ENCODE peak calls at places on chromosome 7, in seven cellular contexts. One of them, this sample, is unnamed.

GRCh38 chr7:3082831-3083230 is 39.2 kb upstream of the CARD11 start:
- DNase-seq in CD8-positive, alpha-beta T cell: no peak
- DNase-seq in BJ: no peak
- DNase-seq in left ventricle myocardium inferior: no peak
- DNase-seq in H7: peak; percentile 52
- DNase-seq in psoas muscle: no peak
- DNase-seq in colonic mucosa: no peak
- DNase-seq in this sample: no peak

GRCh38 chr7:117750612-117751563 is 122.4 kb downstream of the CTTNBP2 start:
- DNase-seq in H7: no peak
- DNase-seq in BJ: no peak
- DNase-seq in colonic mucosa: no peak
- DNase-seq in left ventricle myocardium inferior: no peak
- DNase-seq in psoas muscle: no peak
- DNase-seq in CD8-positive, alpha-beta T cell: no peak
- DNase-seq in this sample: no peak

GRCh38 chr7:137919987-137920386 is 73.2 kb upstream of the DGKI start:
- DNase-seq in left ventricle myocardium inferior: no peak
- DNase-seq in CD8-positive, alpha-beta T cell: no peak
- DNase-seq in BJ: no peak
- DNase-seq in psoas muscle: no peak
- DNase-seq in H7: peak; percentile 52
- DNase-seq in colonic mucosa: no peak
- DNase-seq in this sample: no peak

GRCh38 chr7:134890246-134891240 is 95.8 kb upstream of the AGBL3 start:
- DNase-seq in H7: no peak
- DNase-seq in CD8-positive, alpha-beta T cell: no peak
- DNase-seq in psoas muscle: no peak
- DNase-seq in left ventricle myocardium inferior: peak; percentile 42
- DNase-seq in BJ: no peak
- DNase-seq in colonic mucosa: no peak
- DNase-seq in this sample: peak; percentile 50

GRCh38 chr7:47336178-47337020 is 245.5 kb downstream of the TNS3 start:
- DNase-seq in left ventricle myocardium inferior: peak; percentile 61
- DNase-seq in CD8-positive, alpha-beta T cell: no peak
- DNase-seq in BJ: no peak
- DNase-seq in colonic mucosa: no peak
- DNase-seq in psoas muscle: peak; percentile 58
- DNase-seq in H7: no peak
- DNase-seq in this sample: no peak

GRCh38 chr7:137992738-137993394 is 9.0 kb downstream of the CREB3L2 start:
- DNase-seq in colonic mucosa: no peak
- DNase-seq in left ventricle myocardium inferior: peak; percentile 59
- DNase-seq in psoas muscle: peak; percentile 77
- DNase-seq in H7: no peak
- DNase-seq in BJ: peak; percentile 99
- DNase-seq in CD8-positive, alpha-beta T cell: no peak
- DNase-seq in this sample: peak; percentile 35

GRCh38 chr7:85829817-85830432 is 643.1 kb upstream of the SEMA3D start:
- DNase-seq in colonic mucosa: no peak
- DNase-seq in left ventricle myocardium inferior: no peak
- DNase-seq in CD8-positive, alpha-beta T cell: no peak
- DNase-seq in psoas muscle: no peak
- DNase-seq in H7: no peak
- DNase-seq in BJ: no peak
- DNase-seq in this sample: no peak

GRCh38 chr7:39410582-39410981 is 155.6 kb upstream of the YAE1 start:
- DNase-seq in colonic mucosa: no peak
- DNase-seq in left ventricle myocardium inferior: no peak
- DNase-seq in H7: no peak
- DNase-seq in CD8-positive, alpha-beta T cell: no peak
- DNase-seq in BJ: no peak
- DNase-seq in psoas muscle: no peak
- DNase-seq in this sample: no peak

GRCh38 chr7:31029674-31030073 is 22.4 kb upstream of the ADCYAP1R1 start:
- DNase-seq in colonic mucosa: no peak
- DNase-seq in psoas muscle: no peak
- DNase-seq in BJ: no peak
- DNase-seq in CD8-positive, alpha-beta T cell: no peak
- DNase-seq in H7: peak; percentile 62
- DNase-seq in left ventricle myocardium inferior: no peak
- DNase-seq in this sample: no peak

GRCh38 chr7:65459438-65459837 is 85.8 kb downstream of the ZNF92 start:
- DNase-seq in H7: no peak
- DNase-seq in colonic mucosa: no peak
- DNase-seq in left ventricle myocardium inferior: no peak
- DNase-seq in CD8-positive, alpha-beta T cell: no peak
- DNase-seq in psoas muscle: no peak
- DNase-seq in BJ: no peak
- DNase-seq in this sample: no peak

GRCh38 chr7:128443817-128444216 is 11.9 kb upstream of the HILPDA start:
- DNase-seq in left ventricle myocardium inferior: no peak
- DNase-seq in colonic mucosa: peak; percentile 59
- DNase-seq in H7: no peak
- DNase-seq in CD8-positive, alpha-beta T cell: no peak
- DNase-seq in psoas muscle: no peak
- DNase-seq in BJ: no peak
- DNase-seq in this sample: no peak

DNA sequence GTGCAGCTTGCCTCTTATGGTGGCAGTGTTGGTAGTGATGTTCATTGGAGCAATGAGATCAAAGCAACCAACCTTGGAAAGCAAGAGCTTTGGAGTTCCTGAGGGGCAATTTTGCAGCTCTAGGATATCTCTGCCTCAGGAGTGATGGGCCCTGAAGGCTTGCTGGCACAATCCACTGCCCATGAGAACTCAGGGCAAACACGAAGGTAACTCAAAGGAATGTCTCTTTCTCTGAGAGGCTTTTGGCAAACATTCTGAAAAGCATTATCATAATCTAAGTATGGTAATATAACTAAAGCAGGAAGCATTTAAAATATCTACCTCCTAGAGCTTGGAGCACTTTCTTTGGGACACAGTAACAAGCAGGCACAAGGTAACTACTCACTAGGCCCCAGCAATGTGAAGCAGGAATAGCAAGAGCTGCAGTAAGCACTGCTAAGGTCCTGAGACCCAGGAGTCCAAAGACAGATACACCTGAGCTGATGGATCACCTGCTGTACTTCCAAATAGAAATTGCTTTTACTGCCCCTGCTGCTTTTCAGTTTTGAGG is 103.1 kb downstream of the NRF1 start:
- DNase-seq in colonic mucosa: no peak
- DNase-seq in psoas muscle: no peak
- DNase-seq in CD8-positive, alpha-beta T cell: no peak
- DNase-seq in BJ: no peak
- DNase-seq in left ventricle myocardium inferior: no peak
- DNase-seq in H7: no peak
- DNase-seq in this sample: no peak
- H3K36me3 ChIP-seq in colonic mucosa: no peaks in the 10 kb centered on the region
- H3K36me3 ChIP-seq in psoas muscle: peaks cover 11% of the 10 kb centered on the region
- H3K36me3 ChIP-seq in CD8-positive, alpha-beta T cell: peaks cover 61% of the 10 kb centered on the region
- H3K36me3 ChIP-seq in BJ: peaks cover 8% of the 10 kb centered on the region
- H3K36me3 ChIP-seq in left ventricle myocardium inferior: peaks cover 95% of the 10 kb centered on the region
- H3K36me3 ChIP-seq in H7: peaks cover 14% of the 10 kb centered on the region
- H3K36me3 ChIP-seq in this sample: no peaks in the 10 kb centered on the region

DNA sequence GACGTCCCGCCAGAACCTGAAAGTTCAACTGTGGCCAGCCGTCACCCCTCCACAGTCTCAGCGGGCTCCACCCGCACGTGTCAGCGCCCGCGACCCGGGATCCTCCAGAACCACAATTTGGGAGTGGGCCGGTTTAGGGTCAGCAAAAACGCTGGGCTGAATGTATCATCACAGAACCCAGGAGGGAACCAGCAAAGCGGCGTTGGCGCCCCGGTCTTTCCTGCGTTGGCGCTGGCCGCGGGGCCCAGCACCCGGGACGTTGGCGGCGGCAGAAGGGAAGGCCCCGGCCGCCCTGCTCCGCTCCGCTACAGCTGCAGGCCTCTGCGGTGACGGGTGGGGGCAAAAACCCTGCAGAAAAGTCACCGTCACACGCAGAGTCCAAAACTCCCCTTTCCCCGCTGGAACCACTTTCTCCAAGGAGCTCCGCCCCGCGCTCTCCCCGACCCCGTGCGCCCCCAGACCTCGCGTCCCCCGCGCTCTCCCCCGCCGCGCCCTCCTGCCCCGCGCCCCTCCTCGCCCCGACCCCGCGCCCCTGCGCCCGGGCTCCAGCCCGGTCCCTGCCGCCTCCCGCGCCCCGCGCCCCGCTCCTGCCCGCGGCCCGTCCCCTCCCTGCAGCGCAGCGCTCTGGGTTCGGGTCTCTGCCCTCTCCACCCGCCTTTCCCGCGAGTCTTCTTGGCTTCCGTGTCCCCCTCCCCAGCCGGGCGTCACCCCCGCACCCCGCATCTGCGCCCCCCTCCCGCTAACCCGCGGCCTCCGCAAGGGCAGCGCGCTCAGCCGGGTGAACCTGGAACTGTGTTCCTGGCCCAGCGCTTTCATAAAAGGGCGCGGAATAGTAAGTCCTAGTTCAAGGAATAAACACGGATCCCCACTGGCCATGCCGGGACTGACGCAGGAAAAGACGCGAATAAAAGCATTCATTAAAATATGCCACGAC is 24.0 kb upstream of the RNF32 start:
- DNase-seq in H7: peak; percentile 82
- DNase-seq in psoas muscle: no peak
- DNase-seq in colonic mucosa: peak; percentile 64
- DNase-seq in CD8-positive, alpha-beta T cell: no peak
- DNase-seq in BJ: no peak
- DNase-seq in left ventricle myocardium inferior: no peak
- DNase-seq in this sample: no peak
- H3K4me3 ChIP-seq in H7: peak overlapping the region; percentile 50
- H3K4me3 ChIP-seq in psoas muscle: peak overlapping the region; percentile 44
- H3K4me3 ChIP-seq in colonic mucosa: peak overlapping the region; percentile 40
- H3K4me3 ChIP-seq in CD8-positive, alpha-beta T cell: no peak overlapping the region
- H3K4me3 ChIP-seq in BJ: no peak overlapping the region
- H3K4me3 ChIP-seq in left ventricle myocardium inferior: peak overlapping the region; percentile 58
- H3K4me3 ChIP-seq in this sample: peak overlapping the region; percentile 11

GRCh38 chr7:149198161-149198816 is 2.9 kb downstream of the ZNF282 start:
- DNase-seq in psoas muscle: no peak
- DNase-seq in H7: no peak
- DNase-seq in CD8-positive, alpha-beta T cell: no peak
- DNase-seq in BJ: no peak
- DNase-seq in colonic mucosa: no peak
- DNase-seq in left ventricle myocardium inferior: no peak
- DNase-seq in this sample: no peak
- H3K36me3 ChIP-seq in psoas muscle: peaks cover 3% of the 10 kb centered on the region
- H3K36me3 ChIP-seq in H7: peaks cover 34% of the 10 kb centered on the region
- H3K36me3 ChIP-seq in CD8-positive, alpha-beta T cell: peaks cover 7% of the 10 kb centered on the region
- H3K36me3 ChIP-seq in BJ: peaks cover 15% of the 10 kb centered on the region
- H3K36me3 ChIP-seq in colonic mucosa: peaks cover 13% of the 10 kb centered on the region
- H3K36me3 ChIP-seq in left ventricle myocardium inferior: peaks cover 52% of the 10 kb centered on the region
- H3K36me3 ChIP-seq in this sample: no peaks in the 10 kb centered on the region

GRCh38 chr7:28955723-28956607 is 2.2 kb downstream of the TRIL start:
- DNase-seq in H7: peak; percentile 92
- DNase-seq in colonic mucosa: peak; percentile 90
- DNase-seq in psoas muscle: peak; percentile 82
- DNase-seq in BJ: no peak
- DNase-seq in left ventricle myocardium inferior: peak; percentile 81
- DNase-seq in CD8-positive, alpha-beta T cell: no peak
- DNase-seq in this sample: peak; percentile 86

GRCh38 chr7:28954936-28955335 is 3.2 kb downstream of the TRIL start:
- DNase-seq in CD8-positive, alpha-beta T cell: no peak
- DNase-seq in psoas muscle: no peak
- DNase-seq in left ventricle myocardium inferior: no peak
- DNase-seq in BJ: no peak
- DNase-seq in colonic mucosa: no peak
- DNase-seq in H7: peak; percentile 59
- DNase-seq in this sample: no peak

GRCh38 chr7:28956608-28957063 is 1.5 kb downstream of the TRIL start:
- DNase-seq in BJ: no peak
- DNase-seq in colonic mucosa: peak; percentile 77
- DNase-seq in left ventricle myocardium inferior: peak; percentile 66
- DNase-seq in CD8-positive, alpha-beta T cell: no peak
- DNase-seq in H7: peak; percentile 95
- DNase-seq in psoas muscle: peak; percentile 65
- DNase-seq in this sample: peak; percentile 56

GRCh38 chr7:28954446-28954845 is 3.7 kb downstream of the TRIL start:
- DNase-seq in BJ: no peak
- DNase-seq in psoas muscle: no peak
- DNase-seq in left ventricle myocardium inferior: no peak
- DNase-seq in colonic mucosa: no peak
- DNase-seq in CD8-positive, alpha-beta T cell: no peak
- DNase-seq in H7: no peak
- DNase-seq in this sample: no peak

DNA sequence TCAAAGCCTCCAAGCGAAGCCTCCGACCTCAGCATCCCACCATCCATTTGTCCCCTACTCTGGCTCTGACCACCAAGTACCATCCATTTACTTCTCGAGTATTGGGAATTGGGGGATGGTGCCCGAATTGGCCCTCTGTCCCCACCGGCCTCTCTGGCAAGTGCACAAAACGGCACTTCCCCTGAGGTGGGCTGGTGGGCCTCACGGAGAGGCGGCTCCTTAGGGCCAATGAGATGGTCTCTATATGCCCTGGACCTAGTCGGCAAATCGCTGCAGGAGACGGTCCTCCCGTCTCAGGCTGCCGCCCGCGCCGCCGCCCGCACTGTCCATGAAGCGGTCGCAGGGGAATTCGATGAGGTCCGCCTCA is 2.8 kb downstream of the TRIL start:
- DNase-seq in H7: peak; percentile 25
- DNase-seq in psoas muscle: no peak
- DNase-seq in left ventricle myocardium inferior: no peak
- DNase-seq in colonic mucosa: no peak
- DNase-seq in CD8-positive, alpha-beta T cell: no peak
- DNase-seq in BJ: no peak
- DNase-seq in this sample: peak; percentile 13
- H3K4me3 ChIP-seq in H7: no peak overlapping the region
- H3K4me3 ChIP-seq in psoas muscle: peak overlapping the region; percentile 78
- H3K4me3 ChIP-seq in left ventricle myocardium inferior: peak overlapping the region; percentile 72
- H3K4me3 ChIP-seq in colonic mucosa: peak overlapping the region; percentile 63
- H3K4me3 ChIP-seq in CD8-positive, alpha-beta T cell: no peak overlapping the region
- H3K4me3 ChIP-seq in BJ: no peak overlapping the region
- H3K4me3 ChIP-seq in this sample: no peak overlapping the region

GRCh38 chr7:100819586-100819985 is 7.7 kb downstream of the EPHB4 start:
- DNase-seq in psoas muscle: no peak
- DNase-seq in H7: peak; percentile 62
- DNase-seq in colonic mucosa: no peak
- DNase-seq in left ventricle myocardium inferior: no peak
- DNase-seq in CD8-positive, alpha-beta T cell: no peak
- DNase-seq in BJ: no peak
- DNase-seq in this sample: no peak
- H3K36me3 ChIP-seq in psoas muscle: no peaks in the 10 kb centered on the region
- H3K36me3 ChIP-seq in H7: peaks cover 60% of the 10 kb centered on the region
- H3K36me3 ChIP-seq in colonic mucosa: no peaks in the 10 kb centered on the region
- H3K36me3 ChIP-seq in left ventricle myocardium inferior: peaks cover 91% of the 10 kb centered on the region
- H3K36me3 ChIP-seq in CD8-positive, alpha-beta T cell: no peaks in the 10 kb centered on the region
- H3K36me3 ChIP-seq in BJ: peaks cover 34% of the 10 kb centered on the region
- H3K36me3 ChIP-seq in this sample: peaks cover 21% of the 10 kb centered on the region

DNA sequence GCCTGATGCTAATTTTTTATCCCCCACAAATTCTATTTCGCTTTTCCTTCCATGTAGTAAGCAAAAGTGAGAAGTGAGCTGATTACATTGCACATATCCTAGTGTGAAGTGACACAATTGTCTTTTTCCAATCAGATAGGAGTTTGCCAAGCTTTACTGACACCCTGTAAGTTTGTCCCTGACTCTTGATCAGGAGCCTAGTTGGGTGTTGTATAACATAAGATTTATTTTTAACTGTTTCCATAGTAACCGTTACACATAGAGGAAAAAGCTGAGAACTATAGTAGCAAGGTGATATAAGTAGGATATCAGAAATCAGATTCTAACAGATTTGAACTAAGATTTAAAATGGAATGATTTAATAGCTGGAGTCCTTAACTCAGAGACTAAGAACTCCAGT is 31.2 kb downstream of the EXOC4 start:
- DNase-seq in CD8-positive, alpha-beta T cell: no peak
- DNase-seq in BJ: no peak
- DNase-seq in colonic mucosa: no peak
- DNase-seq in left ventricle myocardium inferior: no peak
- DNase-seq in psoas muscle: no peak
- DNase-seq in H7: no peak
- DNase-seq in this sample: no peak
- H3K4me3 ChIP-seq in CD8-positive, alpha-beta T cell: no peak overlapping the region
- H3K4me3 ChIP-seq in BJ: no peak overlapping the region
- H3K4me3 ChIP-seq in colonic mucosa: no peak overlapping the region
- H3K4me3 ChIP-seq in left ventricle myocardium inferior: no peak overlapping the region
- H3K4me3 ChIP-seq in psoas muscle: no peak overlapping the region
- H3K4me3 ChIP-seq in H7: no peak overlapping the region
- H3K4me3 ChIP-seq in this sample: no peak overlapping the region